ENCODE peak calls at places on chromosomes 5 and 9, in eight cellular contexts. R, D, C, B, T, A, X and F are unnamed samples.
A peak's percentile ranks its signal among the peaks of the same experiment; 100 is the strongest.

GRCh38 chr9:78158286-78158685 is 77.6 kb upstream of the CEP78 start:
- DNase-seq in R (no peak), D (no peak), C (no peak), B (peak; percentile 80), T (no peak), A (no peak), X (no peak), F (no peak)

GRCh38 chr5:40518511-40518917 is 161.2 kb upstream of the PTGER4 start:
- DNase-seq in R (peak; percentile 56), D (peak; percentile 76), C (peak; percentile 31), B (no peak), T (peak; percentile 98), A (no peak), X (no peak), F (peak; percentile 72)

GRCh38 chr9:16191237-16191636 is 638.4 kb downstream of the CCDC171 start:
- DNase-seq in R (no peak), D (peak; percentile 48), C (peak; percentile 60), B (no peak), T (no peak), A (no peak), X (no peak), F (no peak)

GRCh38 chr5:163566678-163567077 is 61.3 kb downstream of the MAT2B start:
- DNase-seq in R (no peak), D (no peak), C (no peak), B (peak; percentile 80), T (no peak), A (no peak), X (no peak), F (no peak)

GRCh38 chr5:1067141-1068121 is 44.4 kb downstream of the SLC12A7 start:
- DNase-seq in R (no peak), D (no peak), C (no peak), B (no peak), T (no peak), A (peak; percentile 79), X (no peak), F (no peak)

GRCh38 chr5:58459276-58459859 is 518 bp downstream of the PLK2 start:
- DNase-seq in R (no peak), D (peak; percentile 38), C (peak; percentile 40), B (peak; percentile 46), T (peak; percentile 45), A (no peak), X (no peak), F (no peak)

GRCh38 chr9:120394058-120394669 is 185.8 kb downstream of the CDK5RAP2 start:
- DNase-seq in R (no peak), D (peak; percentile 96), C (peak; percentile 97), B (no peak), T (peak; percentile 89), A (no peak), X (no peak), F (no peak)

GRCh38 chr5:130476325-130476724 is 572.1 kb downstream of the CHSY3 start:
- DNase-seq in R (no peak), D (no peak), C (no peak), B (no peak), T (peak; percentile 7), A (no peak), X (no peak), F (no peak)

GRCh38 chr9:90890146-90890545 is 88.5 kb downstream of the SYK start:
- DNase-seq in R (no peak), D (no peak), C (no peak), B (no peak), T (no peak), A (no peak), X (no peak), F (no peak)

GRCh38 chr5:56487528-56488115 is 254.5 kb upstream of the ANKRD55 start:
- DNase-seq in R (no peak), D (no peak), C (no peak), B (no peak), T (no peak), A (no peak), X (no peak), F (no peak)

GRCh38 chr5:16759147-16759800 is 142.5 kb upstream of the RETREG1 start:
- DNase-seq in R (no peak), D (peak; percentile 31), C (peak; percentile 73), B (peak; percentile 19), T (no peak), A (no peak), X (peak; percentile 5), F (no peak)

GRCh38 chr5:61100425-61100824 is 61.8 kb downstream of the SMIM15 start:
- DNase-seq in R (no peak), D (no peak), C (no peak), B (peak; percentile 94), T (no peak), A (peak; percentile 36), X (no peak), F (no peak)

GRCh38 chr5:81779125-81779934 is 28.4 kb upstream of the SSBP2 start:
- DNase-seq in R (no peak), D (peak; percentile 26), C (peak; percentile 63), B (peak; percentile 74), T (no peak), A (peak; percentile 46), X (peak; percentile 23), F (no peak)

GRCh38 chr9:33946779-33947535 is 101.7 kb downstream of the UBAP2 start:
- DNase-seq in R (no peak), D (peak; percentile 98), C (peak; percentile 96), B (peak; percentile 58), T (peak; percentile 87), A (no peak), X (no peak), F (peak; percentile 62)

GRCh38 chr5:126098330-126099017 is 324.7 kb upstream of the GRAMD2B start:
- DNase-seq in R (no peak), D (peak; percentile 66), C (peak; percentile 21), B (no peak), T (no peak), A (no peak), X (no peak), F (no peak)
- TF ChIP-seq CTCF in R (no peak), D (no peak), C (no peak), B (no peak), T (no peak), A (no peak), X (no peak), F (no peak)

DNA sequence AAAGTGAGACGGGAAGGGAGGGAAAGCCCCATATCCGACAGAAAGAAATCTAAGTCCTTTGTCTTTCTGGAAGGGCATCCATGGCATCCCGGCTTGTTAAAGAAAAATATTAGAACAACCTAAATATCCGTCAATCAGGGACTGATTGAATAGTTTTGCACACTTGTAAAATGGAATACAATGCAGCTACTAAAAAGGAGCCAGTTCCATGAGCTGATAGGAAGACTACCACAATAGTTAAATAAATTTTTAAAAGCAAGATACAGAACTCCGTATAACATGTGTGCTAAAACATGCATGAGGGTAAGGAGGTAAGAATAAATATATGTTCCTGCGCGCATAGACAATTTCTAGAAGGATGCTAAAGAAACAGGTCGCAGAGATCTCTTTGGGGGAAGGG is 12.8 kb upstream of the GNPDA1 start:
- DNase-seq in R (no peak), D (no peak), C (no peak), B (no peak), T (no peak), A (no peak), X (no peak), F (no peak)
- H3K4me2 ChIP-seq in R (peak overlapping the region; percentile 66), D (peak overlapping the region; percentile 87), C (peak overlapping the region; percentile 93), B (peak overlapping the region; percentile 84), T (peak overlapping the region; percentile 67), A (peak overlapping the region; percentile 66), X (peak overlapping the region; percentile 56), F (peak overlapping the region; percentile 96)

GRCh38 chr9:107650321-107650720 is 160.8 kb upstream of the KLF4 start:
- DNase-seq in R (no peak), D (peak; percentile 81), C (peak; percentile 42), B (no peak), T (no peak), A (no peak), X (no peak), F (no peak)

GRCh38 chr9:107650995-107651394 is 161.4 kb upstream of the KLF4 start:
- DNase-seq in R (no peak), D (no peak), C (no peak), B (no peak), T (no peak), A (no peak), X (no peak), F (no peak)

GRCh38 chr9:107648153-107648716 is 158.7 kb upstream of the KLF4 start:
- DNase-seq in R (no peak), D (no peak), C (peak; percentile 36), B (no peak), T (no peak), A (no peak), X (no peak), F (no peak)

GRCh38 chr9:107647611-107648010 is 158.0 kb upstream of the KLF4 start:
- DNase-seq in R (no peak), D (no peak), C (no peak), B (no peak), T (no peak), A (no peak), X (no peak), F (no peak)

GRCh38 chr9:107653263-107653821 is 163.8 kb upstream of the KLF4 start:
- DNase-seq in R (no peak), D (no peak), C (no peak), B (no peak), T (no peak), A (no peak), X (no peak), F (no peak)
- H2AFZ ChIP-seq in R (no peak overlapping the region), D (peak overlapping the region; percentile 1), C (no peak overlapping the region), B (no peak overlapping the region), T (no peak overlapping the region), A (no peak overlapping the region), X (no peak overlapping the region), F (no peak overlapping the region)

GRCh38 chr9:130043654-130044623 is 950 bp upstream of the FNBP1 start:
- DNase-seq in R (no peak), D (peak; percentile 46), C (peak; percentile 69), B (peak; percentile 74), T (no peak), A (peak; percentile 77), X (no peak), F (no peak)

GRCh38 chr9:130040901-130041647 is 1.9 kb downstream of the FNBP1 start:
- DNase-seq in R (no peak), D (no peak), C (no peak), B (no peak), T (no peak), A (no peak), X (no peak), F (no peak)

GRCh38 chr9:130042931-130043653 is at the start of gene FNBP1:
- DNase-seq in R (no peak), D (peak; percentile 75), C (peak; percentile 77), B (peak; percentile 80), T (peak; percentile 69), A (peak; percentile 73), X (no peak), F (no peak)

GRCh38 chr9:130041648-130042405 is 1.2 kb downstream of the FNBP1 start:
- DNase-seq in R (no peak), D (peak; percentile 21), C (peak; percentile 31), B (peak; percentile 36), T (peak; percentile 29), A (no peak), X (no peak), F (no peak)

DNA sequence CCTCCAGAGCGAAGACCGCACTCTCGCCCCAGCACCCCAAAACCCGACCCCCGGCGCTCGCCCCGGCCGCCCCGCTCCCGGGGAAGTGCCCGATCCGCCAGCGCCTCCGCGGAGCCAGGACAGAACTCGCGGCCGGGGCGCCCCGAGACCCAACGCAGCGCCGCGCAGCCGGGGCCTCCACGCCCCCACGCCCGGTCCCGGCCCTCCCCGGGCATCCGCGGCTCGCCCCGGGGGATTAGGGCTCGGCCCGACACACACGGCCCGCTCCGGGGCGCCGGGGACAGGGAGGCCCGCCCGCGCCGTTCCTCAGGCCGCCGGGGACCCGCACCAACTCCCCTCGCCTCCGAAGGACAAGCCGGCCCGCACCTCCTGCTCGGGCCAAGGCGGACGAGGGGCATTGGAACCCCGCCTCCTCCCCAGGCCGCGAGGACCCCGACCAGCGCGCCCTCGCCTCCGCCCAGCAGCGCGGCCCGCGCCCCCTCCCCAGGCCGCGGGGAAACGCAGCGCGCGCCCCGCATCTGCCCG is 521 bp downstream of the FNBP1 start:
- DNase-seq in R (no peak), D (no peak), C (no peak), B (no peak), T (no peak), A (no peak), X (no peak), F (no peak)
- TF ChIP-seq CTCF in R (no peak), D (no peak), C (no peak), B (no peak), T (no peak), A (no peak), X (no peak), F (no peak)